ENCODE peak calls at places on chromosome 15, in four cellular contexts. O is left colon, R is ELR, X is stomach. P is an unnamed sample.

GRCh38 chr15:67825880-67826716 is 789 bp downstream of the SKOR1 start:
- DNase-seq in O (no peak), R (no peak), X (no peak), P (no peak)

GRCh38 chr15:95931619-95932018 is 398.9 kb upstream of the NR2F2 start:
- DNase-seq in O (no peak), R (no peak), X (no peak), P (no peak)

GRCh38 chr15:29822685-29823459 is 604 bp upstream of the TJP1 start:
- DNase-seq in O (peak), R (peak), X (peak), P (peak)

GRCh38 chr15:48802867-48803266 is 8.0 kb downstream of the CEP152 start:
- DNase-seq in O (no peak), R (peak), X (no peak), P (no peak)

GRCh38 chr15:70308011-70308761 is 210.5 kb upstream of the TLE3 start:
- DNase-seq in O (no peak), R (no peak), X (no peak), P (no peak)

GRCh38 chr15:40097968-40098476 is 10.7 kb downstream of the BMF start:
- DNase-seq in O (peak), R (no peak), X (peak), P (peak)

GRCh38 chr15:31041610-31042009 is 50.2 kb upstream of the MTMR10 start:
- DNase-seq in O (no peak), R (no peak), X (no peak), P (no peak)

GRCh38 chr15:37926136-37926535 is 8.3 kb upstream of the TMCO5A start:
- DNase-seq in O (no peak), R (no peak), X (no peak), P (no peak)

GRCh38 chr15:55526559-55527036 is 18.6 kb upstream of the DNAAF4 start:
- DNase-seq in O (no peak), R (peak), X (no peak), P (no peak)

GRCh38 chr15:45429974-45430792 is 51.8 kb upstream of the GATM start:
- DNase-seq in O (peak), R (peak), X (peak), P (peak)

GRCh38 chr15:100714034-100714748 is 111.8 kb downstream of the ASB7 start:
- DNase-seq in O (no peak), R (no peak), X (no peak), P (no peak)

GRCh38 chr15:53080484-53080883 is 290.3 kb upstream of the ONECUT1 start:
- DNase-seq in O (no peak), R (no peak), X (no peak), P (no peak)

GRCh38 chr15:29433050-29433318 is 163.4 kb upstream of the NSMCE3 start:
- DNase-seq in O (no peak), R (no peak), X (no peak), P (no peak)

GRCh38 chr15:57384024-57384423 is 7.7 kb downstream of the CGNL1 start:
- DNase-seq in O (no peak), R (no peak), X (no peak), P (no peak)

GRCh38 chr15:83694030-83694429 is 40.1 kb downstream of the ADAMTSL3 start:
- DNase-seq in O (no peak), R (peak), X (no peak), P (no peak)

GRCh38 chr15:33710746-33711145 is 257.6 kb upstream of the CHRM5 start:
- DNase-seq in O (no peak), R (no peak), X (no peak), P (no peak)

GRCh38 chr15:76342382-76343201 is 6.0 kb downstream of the ISL2 start:
- DNase-seq in O (peak), R (no peak), X (no peak), P (no peak)